ENCODE peak calls at places on chromosomes 2 and 18, in five cellular contexts. One of them, this sample, is unnamed.

GRCh38 chr2:107988108-107988507 is 1.8 kb downstream of the SLC5A7 start:
- DNase-seq in H9: no peak
- DNase-seq in neuronal stem cell: no peak
- DNase-seq in H1: no peak
- DNase-seq in mesenchymal stem cell: no peak
- DNase-seq in this sample: no peak

GRCh38 chr2:187982668-187983067 is 309.0 kb upstream of the GULP1 start:
- DNase-seq in H9: no peak
- DNase-seq in neuronal stem cell: no peak
- DNase-seq in H1: no peak
- DNase-seq in mesenchymal stem cell: peak
- DNase-seq in this sample: peak

GRCh38 chr18:48751727-48752468 is 198.9 kb downstream of the SMAD7 start:
- DNase-seq in H9: no peak
- DNase-seq in neuronal stem cell: no peak
- DNase-seq in H1: no peak
- DNase-seq in mesenchymal stem cell: no peak
- DNase-seq in this sample: no peak

GRCh38 chr2:214410918-214411554 is at the start of gene VWC2L:
- DNase-seq in H9: peak
- DNase-seq in neuronal stem cell: peak
- DNase-seq in H1: peak
- DNase-seq in mesenchymal stem cell: peak
- DNase-seq in this sample: peak

GRCh38 chr18:11494093-11494492 is 115.3 kb upstream of the SLC35G4 start:
- DNase-seq in H9: no peak
- DNase-seq in neuronal stem cell: no peak
- DNase-seq in H1: no peak
- DNase-seq in mesenchymal stem cell: peak
- DNase-seq in this sample: no peak

GRCh38 chr2:60556998-60557955 is 3.8 kb upstream of the BCL11A start:
- DNase-seq in H9: no peak
- DNase-seq in neuronal stem cell: no peak
- DNase-seq in H1: no peak
- DNase-seq in mesenchymal stem cell: no peak
- DNase-seq in this sample: no peak

GRCh38 chr2:11512431-11512830 is 21.4 kb upstream of the GREB1 start:
- DNase-seq in H9: no peak
- DNase-seq in neuronal stem cell: no peak
- DNase-seq in H1: no peak
- DNase-seq in mesenchymal stem cell: no peak
- DNase-seq in this sample: no peak

GRCh38 chr2:206855585-206856433 is 83.5 kb upstream of the CPO start:
- DNase-seq in H9: no peak
- DNase-seq in neuronal stem cell: no peak
- DNase-seq in H1: no peak
- DNase-seq in mesenchymal stem cell: peak
- DNase-seq in this sample: no peak

GRCh38 chr18:23529597-23529996 is 26.3 kb downstream of the RMC1 start:
- DNase-seq in H9: no peak
- DNase-seq in neuronal stem cell: no peak
- DNase-seq in H1: no peak
- DNase-seq in mesenchymal stem cell: peak
- DNase-seq in this sample: peak

GRCh38 chr2:27545348-27546141 is 37.3 kb upstream of the ZNF512 start:
- DNase-seq in H9: no peak
- DNase-seq in neuronal stem cell: no peak
- DNase-seq in H1: no peak
- DNase-seq in mesenchymal stem cell: no peak
- DNase-seq in this sample: peak

GRCh38 chr2:233093721-233094120 is 33.6 kb downstream of the INPP5D start:
- DNase-seq in H9: no peak
- DNase-seq in neuronal stem cell: no peak
- DNase-seq in H1: no peak
- DNase-seq in mesenchymal stem cell: no peak
- DNase-seq in this sample: no peak

GRCh38 chr2:205660521-205661124 is 21.7 kb upstream of the NRP2 start:
- DNase-seq in H9: no peak
- DNase-seq in neuronal stem cell: no peak
- DNase-seq in H1: no peak
- DNase-seq in mesenchymal stem cell: peak
- DNase-seq in this sample: no peak

GRCh38 chr2:187008111-187008510 is 159.1 kb upstream of the ZSWIM2 start:
- DNase-seq in H9: no peak
- DNase-seq in neuronal stem cell: no peak
- DNase-seq in H1: no peak
- DNase-seq in mesenchymal stem cell: peak
- DNase-seq in this sample: no peak

GRCh38 chr2:44230378-44230777 is 44.9 kb upstream of the SLC3A1 start:
- DNase-seq in H9: no peak
- DNase-seq in neuronal stem cell: peak
- DNase-seq in H1: no peak
- DNase-seq in mesenchymal stem cell: no peak
- DNase-seq in this sample: no peak

GRCh38 chr2:84939426-84940087 is 31.4 kb upstream of the KCMF1 start:
- DNase-seq in H9: no peak
- DNase-seq in neuronal stem cell: no peak
- DNase-seq in H1: no peak
- DNase-seq in mesenchymal stem cell: no peak
- DNase-seq in this sample: no peak

GRCh38 chr2:96146151-96146880 is 1.1 kb upstream of the DUSP2 start:
- DNase-seq in H9: peak
- DNase-seq in neuronal stem cell: no peak
- DNase-seq in H1: no peak
- DNase-seq in mesenchymal stem cell: no peak
- DNase-seq in this sample: peak

GRCh38 chr2:196987654-196988364 is 61.3 kb upstream of the PGAP1 start:
- DNase-seq in H9: no peak
- DNase-seq in neuronal stem cell: no peak
- DNase-seq in H1: no peak
- DNase-seq in mesenchymal stem cell: peak
- DNase-seq in this sample: peak

GRCh38 chr2:17271401-17271800 is 246.8 kb downstream of the RAD51AP2 start:
- DNase-seq in H9: no peak
- DNase-seq in neuronal stem cell: no peak
- DNase-seq in H1: no peak
- DNase-seq in mesenchymal stem cell: no peak
- DNase-seq in this sample: no peak

GRCh38 chr2:229539628-229540027 is 174.7 kb downstream of the DNER start:
- DNase-seq in H9: no peak
- DNase-seq in neuronal stem cell: no peak
- DNase-seq in H1: no peak
- DNase-seq in mesenchymal stem cell: no peak
- DNase-seq in this sample: peak

GRCh38 chr2:98921062-98921461 is 15.0 kb downstream of the CRACDL start:
- DNase-seq in H9: no peak
- DNase-seq in neuronal stem cell: no peak
- DNase-seq in H1: no peak
- DNase-seq in mesenchymal stem cell: no peak
- DNase-seq in this sample: no peak

GRCh38 chr2:86000131-86000937 is 105.4 kb downstream of the POLR1A start:
- DNase-seq in H9: peak
- DNase-seq in neuronal stem cell: no peak
- DNase-seq in H1: no peak
- DNase-seq in mesenchymal stem cell: peak
- DNase-seq in this sample: peak

GRCh38 chr2:241559489-241560180 is 1.1 kb downstream of the BOK start:
- DNase-seq in H9: peak
- DNase-seq in neuronal stem cell: no peak
- DNase-seq in H1: no peak
- DNase-seq in mesenchymal stem cell: no peak
- DNase-seq in this sample: peak

GRCh38 chr2:241560181-241560882 is 1.8 kb downstream of the BOK start:
- DNase-seq in H9: peak
- DNase-seq in neuronal stem cell: no peak
- DNase-seq in H1: no peak
- DNase-seq in mesenchymal stem cell: no peak
- DNase-seq in this sample: no peak

GRCh38 chr2:241556734-241557133 is 1.8 kb upstream of the BOK start:
- DNase-seq in H9: no peak
- DNase-seq in neuronal stem cell: no peak
- DNase-seq in H1: no peak
- DNase-seq in mesenchymal stem cell: no peak
- DNase-seq in this sample: no peak

GRCh38 chr2:241560883-241561474 is 2.4 kb downstream of the BOK start:
- DNase-seq in H9: no peak
- DNase-seq in neuronal stem cell: no peak
- DNase-seq in H1: no peak
- DNase-seq in mesenchymal stem cell: peak
- DNase-seq in this sample: no peak

GRCh38 chr2:241558532-241559488 is at the start of gene BOK:
- DNase-seq in H9: peak
- DNase-seq in neuronal stem cell: no peak
- DNase-seq in H1: peak
- DNase-seq in mesenchymal stem cell: peak
- DNase-seq in this sample: peak
- H3K9ac ChIP-seq in H9: no peak
- H3K9ac ChIP-seq in neuronal stem cell: peak
- H3K9ac ChIP-seq in H1: peak
- H3K9ac ChIP-seq in mesenchymal stem cell: peak
- H3K9ac ChIP-seq in this sample: peak

GRCh38 chr2:67574230-67574629 is 177.1 kb downstream of the ETAA1 start:
- DNase-seq in H9: no peak
- DNase-seq in neuronal stem cell: no peak
- DNase-seq in H1: no peak
- DNase-seq in mesenchymal stem cell: peak
- DNase-seq in this sample: no peak
- H2BK12ac ChIP-seq in H9: no peak
- H2BK12ac ChIP-seq in neuronal stem cell: no peak
- H2BK12ac ChIP-seq in H1: no peak
- H2BK12ac ChIP-seq in mesenchymal stem cell: no peak
- H2BK12ac ChIP-seq in this sample: no peak

GRCh38 chr2:73067043-73067442 is 4.5 kb downstream of the SFXN5 start:
- DNase-seq in H9: no peak
- DNase-seq in neuronal stem cell: no peak
- DNase-seq in H1: no peak
- DNase-seq in mesenchymal stem cell: no peak
- DNase-seq in this sample: no peak

GRCh38 chr2:73069855-73070650 is 1.5 kb downstream of the SFXN5 start:
- DNase-seq in H9: no peak
- DNase-seq in neuronal stem cell: no peak
- DNase-seq in H1: no peak
- DNase-seq in mesenchymal stem cell: peak
- DNase-seq in this sample: peak

GRCh38 chr2:73068147-73068546 is 3.4 kb downstream of the SFXN5 start:
- DNase-seq in H9: no peak
- DNase-seq in neuronal stem cell: no peak
- DNase-seq in H1: no peak
- DNase-seq in mesenchymal stem cell: no peak
- DNase-seq in this sample: no peak

GRCh38 chr2:73070651-73071451 is 661 bp downstream of the SFXN5 start:
- DNase-seq in H9: peak
- DNase-seq in neuronal stem cell: peak
- DNase-seq in H1: peak
- DNase-seq in mesenchymal stem cell: peak
- DNase-seq in this sample: peak

GRCh38 chr2:73069041-73069854 is 2.3 kb downstream of the SFXN5 start:
- DNase-seq in H9: no peak
- DNase-seq in neuronal stem cell: no peak
- DNase-seq in H1: no peak
- DNase-seq in mesenchymal stem cell: peak
- DNase-seq in this sample: peak
- H3K9ac ChIP-seq in H9: peak
- H3K9ac ChIP-seq in neuronal stem cell: no peak
- H3K9ac ChIP-seq in H1: no peak
- H3K9ac ChIP-seq in mesenchymal stem cell: peak
- H3K9ac ChIP-seq in this sample: no peak

GRCh38 chr2:16075045-16076012 is 135.0 kb downstream of the MYCN start:
- DNase-seq in H9: no peak
- DNase-seq in neuronal stem cell: no peak
- DNase-seq in H1: no peak
- DNase-seq in mesenchymal stem cell: no peak
- DNase-seq in this sample: no peak
- H2BK12ac ChIP-seq in H9: no peak
- H2BK12ac ChIP-seq in neuronal stem cell: no peak
- H2BK12ac ChIP-seq in H1: no peak
- H2BK12ac ChIP-seq in mesenchymal stem cell: no peak
- H2BK12ac ChIP-seq in this sample: no peak

GRCh38 chr2:170465241-170465640 is 249.9 kb upstream of the SP5 start:
- DNase-seq in H9: no peak
- DNase-seq in neuronal stem cell: no peak
- DNase-seq in H1: no peak
- DNase-seq in mesenchymal stem cell: peak
- DNase-seq in this sample: peak

GRCh38 chr2:170463206-170463537 is 252.0 kb upstream of the SP5 start:
- DNase-seq in H9: no peak
- DNase-seq in neuronal stem cell: no peak
- DNase-seq in H1: no peak
- DNase-seq in mesenchymal stem cell: no peak
- DNase-seq in this sample: no peak

GRCh38 chr2:170464268-170464667 is 250.9 kb upstream of the SP5 start:
- DNase-seq in H9: no peak
- DNase-seq in neuronal stem cell: no peak
- DNase-seq in H1: no peak
- DNase-seq in mesenchymal stem cell: no peak
- DNase-seq in this sample: no peak

GRCh38 chr2:170461875-170462274 is 253.3 kb upstream of the SP5 start:
- DNase-seq in H9: no peak
- DNase-seq in neuronal stem cell: no peak
- DNase-seq in H1: no peak
- DNase-seq in mesenchymal stem cell: no peak
- DNase-seq in this sample: no peak

DNA sequence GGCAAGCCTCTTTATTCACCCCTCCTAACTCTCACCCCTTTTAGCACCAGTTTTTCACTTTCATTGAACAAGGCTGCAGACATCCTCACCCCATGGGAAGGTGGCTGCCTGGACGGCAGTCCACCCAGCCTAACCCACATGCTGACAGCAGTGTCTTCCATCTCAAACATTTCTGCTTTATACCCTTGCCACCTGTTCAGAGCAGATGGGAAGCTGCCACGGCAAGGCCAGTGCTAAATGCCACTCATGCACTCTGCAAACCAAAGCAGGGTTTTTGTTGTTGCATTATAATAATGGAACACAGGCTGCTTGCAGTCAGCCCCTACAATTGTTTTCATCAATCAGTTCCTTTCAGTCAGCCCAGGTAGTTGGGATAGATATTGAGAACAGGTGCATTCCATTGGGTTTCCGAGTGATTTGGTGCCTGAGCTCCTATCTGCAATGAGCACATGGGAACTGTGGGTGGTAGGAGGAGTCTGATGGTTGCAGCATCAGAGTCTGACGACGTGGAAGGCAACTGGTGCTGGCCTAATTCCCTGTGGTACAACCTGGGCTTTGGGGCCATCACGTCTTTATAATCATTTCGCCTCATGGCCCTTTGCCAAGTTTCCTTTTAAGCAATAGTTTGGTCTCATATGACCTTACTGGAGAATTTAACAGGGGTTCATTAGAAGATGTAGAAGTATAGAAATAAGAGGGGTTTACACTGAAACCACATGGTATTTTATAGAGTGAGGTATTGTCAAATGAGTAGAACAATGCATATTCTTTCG is 252.5 kb upstream of the SP5 start:
- DNase-seq in H9: no peak
- DNase-seq in neuronal stem cell: no peak
- DNase-seq in H1: no peak
- DNase-seq in mesenchymal stem cell: no peak
- DNase-seq in this sample: no peak
- H3K9ac ChIP-seq in H9: no peak
- H3K9ac ChIP-seq in neuronal stem cell: no peak
- H3K9ac ChIP-seq in H1: no peak
- H3K9ac ChIP-seq in mesenchymal stem cell: no peak
- H3K9ac ChIP-seq in this sample: no peak

This sample was measured in trophoblast cell.